ENCODE peak calls at places on chromosomes 1 and 21, in seven cellular contexts. Y, L, O, X, F, G and H are unnamed samples.

GRCh38 chr1:32962248-32962896 is 2.2 kb downstream of the RNF19B start:
- DNase-seq in X (no peak), O (peak; percentile 41), Y (no peak), F (no peak), L (peak; percentile 48), G (peak; percentile 55), H (peak; percentile 34)

GRCh38 chr1:206963119-206963712 is 7.0 kb downstream of the FCAMR start:
- DNase-seq in X (no peak), O (no peak), F (no peak), L (no peak), Y (no peak), G (no peak), H (no peak)

GRCh38 chr1:214833357-214833756 is 230.4 kb downstream of the CENPF start:
- DNase-seq in Y (no peak), L (no peak), F (no peak), O (no peak), X (no peak), G (no peak), H (no peak)

GRCh38 chr21:34865922-34866271 is 183.2 kb downstream of the RUNX1 start:
- DNase-seq in G (no peak), F (no peak), Y (peak; percentile 69), L (no peak), O (no peak), X (peak; percentile 62), H (no peak)

GRCh38 chr1:5915587-5916571 is 76.3 kb downstream of the NPHP4 start:
- DNase-seq in L (no peak), O (peak; percentile 40), X (peak; percentile 45), F (no peak), Y (peak; percentile 8), G (peak; percentile 40), H (peak; percentile 58)

GRCh38 chr21:25501996-25502665 is 105.2 kb downstream of the MRPL39 start:
- DNase-seq in X (peak; percentile 78), L (no peak), Y (no peak), O (no peak), F (no peak), G (peak; percentile 77), H (no peak)

GRCh38 chr1:15748264-15748663 is 6.0 kb downstream of the TMEM82 start:
- DNase-seq in L (no peak), X (no peak), F (no peak), O (no peak), Y (no peak), G (no peak), H (no peak)

GRCh38 chr21:44722701-44723100 is 11.3 kb upstream of the TSPEAR start:
- DNase-seq in G (no peak), F (no peak), L (no peak), X (no peak), Y (no peak), O (no peak), H (no peak)

GRCh38 chr21:45887121-45887611 is 94.4 kb upstream of the COL6A1 start:
- DNase-seq in Y (no peak), F (no peak), O (no peak), G (no peak), L (no peak), X (no peak), H (no peak)